ENCODE peak calls at places on chromosomes 6 and 20, in eight cellular contexts. S is psoas muscle; Z is nucleus accumbens; W is stimulated activated naive CD8-positive, alpha-beta T cell treated with anti-CD3 and anti-CD28 coated beads, Interleukin-15, Interleukin-2, amounts not matched to agents 100 U/mL and 50 U/mL, for 24 hours; M is HFFc6; R is WERI-Rb-1; T is activated CD4-positive, alpha-beta T cell treated with anti-CD3 and anti-CD28 coated beads for 4 hours; O is M059J. J is an unnamed sample.

GRCh38 chr6:19906161-19906560 is 69.0 kb downstream of the ID4 start:
- DNase-seq in S (no peak), Z (no peak), W (no peak), M (no peak), R (no peak), T (no peak), O (peak), J (no peak)

GRCh38 chr6:44053760-44054556 is 73.3 kb downstream of the MRPL14 start:
- DNase-seq in S (no peak), Z (no peak), W (no peak), M (peak), R (no peak), T (no peak), O (peak), J (no peak)

GRCh38 chr20:46647469-46647868 is 3.8 kb downstream of the SLC13A3 start:
- DNase-seq in S (no peak), Z (no peak), W (no peak), M (no peak), R (no peak), T (no peak), O (no peak), J (no peak)

GRCh38 chr6:149895702-149896310 is 2.1 kb downstream of the RAET1E start:
- DNase-seq in S (peak), Z (no peak), W (peak), M (peak), R (no peak), T (peak), O (peak), J (no peak)

GRCh38 chr20:37288091-37288490 is 1.4 kb upstream of the MANBAL start:
- DNase-seq in S (no peak), Z (no peak), W (no peak), M (no peak), R (no peak), T (no peak), O (no peak), J (no peak)

GRCh38 chr20:35443003-35443402 is 5.0 kb upstream of the GDF5 start:
- DNase-seq in S (no peak), Z (no peak), W (no peak), M (peak), R (no peak), T (no peak), O (peak), J (no peak)

GRCh38 chr6:98937351-98937750 is 10.4 kb downstream of the FBXL4 start:
- DNase-seq in S (no peak), Z (no peak), W (no peak), M (no peak), R (no peak), T (no peak), O (no peak), J (no peak)

GRCh38 chr6:158161566-158162254 is 6.4 kb downstream of the SERAC1 start:
- DNase-seq in S (no peak), Z (no peak), W (no peak), M (no peak), R (no peak), T (no peak), O (peak), J (no peak)

GRCh38 chr20:58722877-58723627 is 30.5 kb downstream of the NPEPL1 start:
- DNase-seq in S (no peak), Z (no peak), W (no peak), M (no peak), R (no peak), T (no peak), O (no peak), J (no peak)

GRCh38 chr20:62133051-62133845 is 9.9 kb downstream of the PSMA7 start:
- DNase-seq in S (peak), Z (no peak), W (no peak), M (no peak), R (no peak), T (no peak), O (no peak), J (no peak)

GRCh38 chr6:145012039-145012662 is 723.2 kb downstream of the EPM2A start:
- DNase-seq in S (no peak), Z (no peak), W (no peak), M (no peak), R (no peak), T (no peak), O (peak), J (no peak)

GRCh38 chr6:143536461-143536865 is 24.9 kb upstream of the FUCA2 start:
- DNase-seq in S (peak), Z (no peak), W (peak), M (peak), R (peak), T (peak), O (peak), J (no peak)

GRCh38 chr6:17932362-17932852 is 55.0 kb downstream of the KIF13A start:
- DNase-seq in S (peak), Z (no peak), W (no peak), M (peak), R (no peak), T (no peak), O (peak), J (no peak)

GRCh38 chr6:3023663-3024483 is 24.2 kb downstream of the NQO2 start:
- DNase-seq in S (peak), Z (no peak), W (peak), M (peak), R (no peak), T (peak), O (peak), J (peak)

GRCh38 chr6:128725271-128726233 is 157.4 kb upstream of the LAMA2 start:
- DNase-seq in S (no peak), Z (no peak), W (peak), M (peak), R (peak), T (no peak), O (peak), J (no peak)

GRCh38 chr6:6897140-6897539 is 210.6 kb upstream of the RREB1 start:
- DNase-seq in S (no peak), Z (no peak), W (no peak), M (no peak), R (no peak), T (no peak), O (no peak), J (no peak)

GRCh38 chr6:13703496-13703895 is 8.1 kb downstream of the RANBP9 start:
- DNase-seq in S (no peak), Z (no peak), W (no peak), M (no peak), R (no peak), T (no peak), O (no peak), J (no peak)